ENCODE peak calls at places on chromosomes 7 and 10, in ten cellular contexts. L is psoas muscle, Z is dorsolateral prefrontal cortex, P is H9, I is tibial artery, S is RWPE1, H is prostate gland, D is cardiac muscle cell, K is kidney, M is colonic mucosa. B is an unnamed sample.

GRCh38 chr10:70518695-70519094 is 40.1 kb downstream of the PALD1 start:
- DNase-seq in L (no peak), Z (no peak), P (no peak), I (no peak), S (peak), H (no peak), D (no peak), K (no peak), M (no peak), B (no peak)

GRCh38 chr10:103917326-103918052 is 495 bp downstream of the STN1 start:
- DNase-seq in L (no peak), Z (peak), P (peak), I (peak), S (peak), H (no peak), D (no peak), K (peak), M (peak), B (peak)

GRCh38 chr7:137360087-137360679 is 16.6 kb upstream of the PTN start:
- DNase-seq in L (no peak), Z (no peak), P (no peak), I (no peak), S (no peak), H (no peak), D (no peak), K (no peak), M (no peak), B (no peak)

GRCh38 chr7:71173955-71174354 is 42.0 kb downstream of the GALNT17 start:
- DNase-seq in L (no peak), Z (no peak), P (no peak), I (no peak), S (no peak), H (peak), D (peak), K (no peak), M (no peak), B (no peak)

GRCh38 chr7:11969627-11970026 is 137.6 kb upstream of the THSD7A start:
- DNase-seq in L (no peak), Z (no peak), P (no peak), I (no peak), S (no peak), H (no peak), D (no peak), K (no peak), M (no peak), B (no peak)

GRCh38 chr7:157475601-157476000 is 138.8 kb downstream of the DNAJB6 start:
- DNase-seq in L (no peak), Z (no peak), P (peak), I (no peak), S (no peak), H (no peak), D (no peak), K (no peak), M (no peak), B (no peak)

GRCh38 chr10:130017631-130018022 is 53.6 kb upstream of the EBF3 start:
- DNase-seq in L (no peak), Z (no peak), P (no peak), I (peak), S (no peak), H (no peak), D (no peak), K (no peak), M (no peak), B (no peak)

GRCh38 chr10:112634096-112634830 is 187.2 kb downstream of the VTI1A start:
- DNase-seq in L (no peak), Z (no peak), P (no peak), I (no peak), S (peak), H (no peak), D (peak), K (no peak), M (no peak), B (no peak)

GRCh38 chr10:80528901-80529300 is 8.8 kb upstream of the SH2D4B start:
- DNase-seq in L (peak), Z (no peak), P (no peak), I (no peak), S (no peak), H (no peak), D (no peak), K (no peak), M (no peak), B (no peak)

GRCh38 chr10:24374134-24374915 is 165.4 kb downstream of the KIAA1217 start:
- DNase-seq in L (no peak), Z (no peak), P (no peak), I (no peak), S (no peak), H (no peak), D (peak), K (no peak), M (no peak), B (no peak)

DNA sequence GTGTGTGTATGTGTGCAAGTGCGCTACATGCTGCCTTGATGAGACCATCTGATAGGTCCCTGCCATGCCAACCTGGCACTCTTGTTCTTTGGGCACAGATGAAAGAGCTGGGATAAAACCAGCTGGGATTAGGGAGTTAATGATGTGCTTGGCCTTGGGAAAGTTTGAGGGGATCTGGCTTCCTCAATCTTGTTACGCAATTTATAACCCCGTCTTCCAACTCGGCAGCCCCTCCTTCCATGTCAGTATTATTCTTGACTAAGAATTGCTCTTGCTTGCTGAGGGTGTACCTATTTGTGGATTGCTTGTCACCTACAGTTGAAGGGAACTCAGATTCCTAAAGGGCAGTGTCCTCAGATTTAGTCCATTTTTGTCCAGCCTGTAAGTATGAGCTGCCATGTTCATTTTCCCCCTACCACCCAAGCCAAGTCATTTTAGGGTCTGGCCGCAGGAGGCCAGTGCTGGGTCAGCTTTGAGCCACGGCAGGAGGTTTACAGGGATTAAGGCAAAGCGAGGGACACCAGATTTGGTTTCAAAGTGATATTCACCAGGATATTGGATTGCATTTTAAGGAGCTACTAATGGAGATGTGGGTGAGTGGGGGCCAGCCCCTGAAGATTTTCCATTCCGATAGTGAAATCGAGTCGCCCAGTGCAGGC is 34.1 kb upstream of the KCNMA1 start:
- DNase-seq in L (no peak), Z (no peak), P (no peak), I (no peak), S (no peak), H (no peak), D (no peak), K (no peak), M (no peak), B (no peak)
- TF ChIP-seq CTCF in L (no peak), Z (no peak), P (no peak), I (no peak), S (no peak), H (no peak), D (no peak), K (no peak), M (no peak), B (no peak)

GRCh38 chr10:125016611-125017202 is 74.8 kb downstream of the ZRANB1 start:
- DNase-seq in L (peak), Z (no peak), P (no peak), I (peak), S (no peak), H (no peak), D (peak), K (peak), M (no peak), B (peak)

GRCh38 chr10:125013529-125013872 is 71.6 kb downstream of the ZRANB1 start:
- DNase-seq in L (peak), Z (no peak), P (no peak), I (no peak), S (no peak), H (no peak), D (no peak), K (peak), M (no peak), B (no peak)

GRCh38 chr10:125014086-125014830 is 72.3 kb downstream of the ZRANB1 start:
- DNase-seq in L (peak), Z (no peak), P (no peak), I (peak), S (no peak), H (no peak), D (no peak), K (peak), M (no peak), B (peak)

GRCh38 chr10:125016123-125016522 is 74.2 kb downstream of the ZRANB1 start:
- DNase-seq in L (peak), Z (no peak), P (no peak), I (peak), S (no peak), H (no peak), D (no peak), K (peak), M (no peak), B (no peak)

DNA sequence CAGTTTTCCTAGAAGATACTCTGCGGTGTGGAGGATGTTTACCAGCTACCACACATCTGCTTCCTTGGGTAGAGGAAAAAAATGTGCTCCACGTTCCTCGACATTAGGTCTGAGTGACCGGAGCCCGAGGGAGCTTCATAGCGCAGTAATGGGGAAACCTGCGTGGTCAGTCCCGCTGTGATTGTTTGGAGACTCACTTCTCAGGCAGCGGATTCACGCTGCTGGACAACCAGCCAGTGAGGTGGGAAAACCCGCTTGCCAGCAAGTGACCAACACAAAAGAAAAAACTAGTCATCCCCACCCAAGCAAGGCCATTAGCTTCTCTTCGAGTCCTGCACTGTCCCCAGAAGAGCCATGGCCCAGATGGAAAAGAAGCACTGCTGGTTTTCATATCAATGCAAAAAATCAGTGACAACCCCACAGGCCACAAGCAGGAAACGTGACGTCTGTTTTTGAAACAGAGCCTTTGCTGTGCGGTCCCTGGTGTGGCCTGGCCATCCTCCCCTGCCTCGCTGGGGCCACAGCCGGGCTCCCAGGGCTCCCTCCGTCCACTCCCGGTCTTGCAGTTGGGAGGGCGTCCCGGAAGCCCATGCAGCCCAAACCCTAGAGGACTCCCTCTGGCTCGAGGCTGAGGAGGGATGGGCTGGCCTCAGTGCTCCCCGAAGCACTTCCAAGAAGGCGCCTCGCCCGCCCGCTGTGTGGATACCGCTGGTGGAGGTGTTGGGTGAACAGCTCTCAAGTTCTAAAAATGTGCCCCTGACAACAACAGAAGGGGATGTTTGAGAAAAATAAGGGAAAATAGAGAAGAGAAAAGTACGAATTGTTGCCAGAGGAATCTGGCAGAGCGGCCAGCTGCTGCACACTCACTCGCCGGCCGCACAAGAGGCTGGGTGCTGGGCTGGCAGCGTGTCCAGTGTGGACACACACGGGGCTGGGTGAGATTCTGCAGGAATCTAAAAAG is 73.3 kb downstream of the ZRANB1 start:
- DNase-seq in L (peak), Z (no peak), P (no peak), I (peak), S (no peak), H (no peak), D (peak), K (peak), M (no peak), B (no peak)
- H3K27ac ChIP-seq in L (peak), Z (peak), P (no peak), I (peak), S (peak), H (peak), D (no peak), K (peak), M (peak), B (peak)

DNA sequence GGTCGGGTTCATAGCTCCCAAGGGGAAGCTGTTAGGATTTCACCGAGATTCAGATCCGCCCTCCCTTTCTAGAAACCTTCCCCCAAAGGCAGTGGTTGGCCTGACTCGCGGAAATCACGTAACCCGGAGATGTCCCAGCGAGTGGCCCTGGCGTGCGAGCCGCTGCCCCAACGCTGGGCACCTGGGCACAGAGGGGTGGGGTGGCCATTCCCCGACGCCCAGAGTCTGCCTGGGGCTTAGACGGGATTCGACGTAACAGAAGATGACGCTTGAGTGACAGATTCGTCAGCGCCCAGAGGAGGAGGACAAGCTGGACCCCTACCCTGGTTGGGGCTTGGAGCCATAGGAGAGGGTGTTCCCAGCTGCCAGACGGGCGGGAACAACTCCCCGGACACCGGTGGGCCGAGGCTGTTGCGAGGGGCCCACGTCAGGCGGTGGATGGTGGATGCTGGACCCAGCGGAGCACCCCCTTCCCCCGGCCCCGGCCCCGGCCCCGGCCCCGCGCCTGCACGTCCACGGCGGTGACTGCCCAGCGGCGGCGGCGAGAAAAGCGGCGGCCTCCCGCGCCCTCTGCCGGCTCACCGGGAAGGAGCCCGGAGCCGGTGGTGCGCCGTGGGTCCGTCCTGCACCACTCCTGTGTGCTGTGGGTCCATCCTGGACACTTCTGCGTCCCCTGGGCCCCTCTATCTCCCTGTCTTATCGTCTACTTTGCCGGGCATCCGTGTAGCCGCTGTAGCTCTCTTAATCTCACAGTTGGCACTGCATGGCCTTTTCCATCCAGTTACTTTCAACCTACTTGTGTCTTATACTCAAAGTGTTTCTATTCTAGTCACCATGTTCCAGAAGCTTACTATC is 35.4 kb upstream of the KNDC1 start:
- DNase-seq in L (peak), Z (peak), P (peak), I (peak), S (peak), H (no peak), D (peak), K (peak), M (no peak), B (peak)
- TF ChIP-seq CTCF in L (peak), Z (peak), P (peak), I (peak), S (no peak), H (peak), D (peak), K (peak), M (peak), B (peak)

GRCh38 chr7:142554555-142555532 is 194.4 kb upstream of the PRSS1 start:
- DNase-seq in L (no peak), Z (no peak), P (no peak), I (no peak), S (no peak), H (no peak), D (no peak), K (no peak), M (no peak), B (no peak)
- H3K27ac ChIP-seq in L (no peak), Z (no peak), P (no peak), I (no peak), S (no peak), H (no peak), D (no peak), K (no peak), M (no peak), B (no peak)

DNA sequence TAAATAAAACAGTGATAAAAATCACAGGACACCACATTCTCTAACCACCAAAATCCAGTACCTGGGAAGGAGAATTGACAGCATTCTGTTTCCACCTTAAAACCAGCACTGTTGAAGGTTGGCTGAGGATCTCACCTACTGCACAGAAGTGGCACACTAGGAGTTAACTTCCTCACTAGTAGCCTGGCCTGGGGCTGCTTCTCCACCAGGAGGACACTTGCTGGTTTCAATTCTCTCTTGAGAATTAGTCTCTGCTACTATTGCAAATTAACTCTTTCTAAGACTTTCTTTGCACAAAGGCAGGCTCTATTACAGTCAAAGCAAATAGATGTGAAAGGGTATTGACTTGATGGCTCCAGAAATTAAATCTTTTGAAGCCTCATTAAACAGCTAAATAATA is 2.3 kb upstream of the CTTNBP2 start:
- DNase-seq in L (no peak), Z (no peak), P (peak), I (no peak), S (no peak), H (no peak), D (no peak), K (no peak), M (no peak), B (no peak)
- TF ChIP-seq CTCF in L (no peak), Z (no peak), P (peak), I (no peak), S (no peak), H (no peak), D (no peak), K (no peak), M (no peak), B (no peak)

GRCh38 chr7:81430150-81430549 is 339.7 kb downstream of the HGF start:
- DNase-seq in L (no peak), Z (no peak), P (no peak), I (no peak), S (no peak), H (no peak), D (peak), K (no peak), M (no peak), B (no peak)

GRCh38 chr7:81430761-81431160 is 339.1 kb downstream of the HGF start:
- DNase-seq in L (no peak), Z (no peak), P (no peak), I (no peak), S (no peak), H (no peak), D (peak), K (no peak), M (no peak), B (no peak)

GRCh38 chr7:81439591-81439990 is 330.3 kb downstream of the HGF start:
- DNase-seq in L (no peak), Z (no peak), P (no peak), I (no peak), S (no peak), H (no peak), D (no peak), K (no peak), M (no peak), B (no peak)

GRCh38 chr7:81433196-81433595 is 336.7 kb downstream of the HGF start:
- DNase-seq in L (no peak), Z (no peak), P (no peak), I (no peak), S (no peak), H (no peak), D (no peak), K (no peak), M (no peak), B (no peak)

DNA sequence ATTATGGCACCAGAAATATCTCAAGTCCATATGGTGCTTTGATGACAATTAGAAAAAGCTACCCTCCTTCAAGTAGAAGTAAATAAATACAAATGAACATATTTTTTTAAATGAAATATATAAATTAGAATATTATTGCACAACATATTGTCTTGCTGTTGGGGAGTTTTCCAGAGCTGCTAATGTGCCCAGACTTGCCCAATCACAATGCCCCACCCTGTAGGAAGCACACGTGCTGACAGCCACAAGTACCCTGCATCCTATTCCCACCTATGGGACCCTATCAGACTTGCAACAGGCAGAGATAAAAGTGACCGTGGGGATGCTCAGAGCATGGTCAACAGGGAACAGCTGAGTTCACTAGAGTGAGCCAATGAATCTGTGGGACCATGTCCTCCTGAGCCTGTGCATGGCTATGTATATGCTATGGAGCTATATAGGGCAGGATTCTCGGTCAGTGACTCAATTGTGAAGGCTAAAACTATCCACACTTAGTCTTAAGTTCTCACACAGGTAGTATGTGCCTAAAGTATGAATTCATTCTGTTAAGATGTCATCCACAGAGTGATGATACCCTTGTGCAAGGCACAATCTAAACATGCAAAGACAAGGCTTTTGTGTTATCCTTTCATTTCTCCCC is 336.0 kb downstream of the HGF start:
- DNase-seq in L (no peak), Z (no peak), P (no peak), I (no peak), S (no peak), H (no peak), D (no peak), K (no peak), M (no peak), B (no peak)
- H3K27ac ChIP-seq in L (no peak), Z (no peak), P (no peak), I (no peak), S (no peak), H (no peak), D (no peak), K (no peak), M (no peak), B (no peak)